ENCODE peak calls at places on chromosome 5, in six cellular contexts. E is IMR-90, U is neuronal stem cell, I is H9, V is H1, H is mesenchymal stem cell. S is an unnamed sample.

GRCh38 chr5:100863736-100864135 is 39.3 kb downstream of the ST8SIA4 start:
- DNase-seq in H (no peak), V (no peak), U (no peak), E (no peak), I (no peak), S (no peak)

GRCh38 chr5:148653840-148654781 is at the start of gene HTR4:
- DNase-seq in V (peak; percentile 54), I (peak; percentile 46), H (no peak), E (no peak), U (no peak), S (no peak)

GRCh38 chr5:7244977-7245376 is 151.0 kb upstream of the ADCY2 start:
- DNase-seq in V (no peak), H (no peak), U (no peak), E (no peak), I (no peak), S (no peak)

GRCh38 chr5:71830626-71831539 is 111.8 kb downstream of the CARTPT start:
- DNase-seq in H (peak; percentile 89), U (no peak), E (peak; percentile 83), V (no peak), I (no peak), S (no peak)

GRCh38 chr5:41537581-41537980 is 27.2 kb upstream of the PLCXD3 start:
- DNase-seq in U (no peak), E (no peak), V (no peak), H (no peak), I (no peak), S (no peak)

GRCh38 chr5:124685404-124685930 is 61.0 kb downstream of the ZNF608 start:
- DNase-seq in V (no peak), E (no peak), U (no peak), H (no peak), I (no peak), S (peak; percentile 40)

GRCh38 chr5:146644811-146645210 is 128.8 kb upstream of the GPR151 start:
- DNase-seq in V (no peak), E (no peak), H (no peak), I (no peak), U (no peak), S (no peak)

GRCh38 chr5:41270423-41271251 is 57.3 kb upstream of the C6 start:
- DNase-seq in H (peak; percentile 36), V (no peak), U (peak; percentile 40), E (peak; percentile 76), I (no peak), S (peak; percentile 62)

GRCh38 chr5:6576861-6577501 is 55.9 kb downstream of the NSUN2 start:
- DNase-seq in V (no peak), H (peak; percentile 36), I (peak; percentile 51), E (peak; percentile 52), U (no peak), S (peak; percentile 69)

GRCh38 chr5:68848086-68848485 is 245.7 kb upstream of the SLC30A5 start:
- DNase-seq in I (no peak), E (no peak), U (no peak), V (no peak), H (no peak), S (no peak)

GRCh38 chr5:1050449-1051365 is 42.1 kb downstream of the NKD2 start:
- DNase-seq in V (no peak), H (no peak), U (no peak), I (no peak), E (no peak), S (no peak)

GRCh38 chr5:169181785-169182184 is 119.2 kb downstream of the SLIT3 start:
- DNase-seq in U (no peak), H (no peak), E (no peak), V (no peak), I (no peak), S (no peak)

GRCh38 chr5:54732108-54732507 is 214.5 kb downstream of the SNX18 start:
- DNase-seq in V (no peak), U (no peak), E (no peak), H (no peak), I (no peak), S (no peak)

GRCh38 chr5:40572947-40573346 is 106.8 kb upstream of the PTGER4 start:
- DNase-seq in U (no peak), H (no peak), V (no peak), E (peak; percentile 88), I (no peak), S (no peak)

GRCh38 chr5:122169350-122170103 is 40.2 kb downstream of the ZNF474 start:
- DNase-seq in E (no peak), H (no peak), V (no peak), I (no peak), U (no peak), S (no peak)

GRCh38 chr5:29161399-29161798 is 2032.1 kb upstream of the CDH6 start:
- DNase-seq in U (no peak), H (no peak), V (no peak), E (no peak), I (no peak), S (no peak)

GRCh38 chr5:78530342-78531096 is 118.1 kb downstream of the LHFPL2 start:
- DNase-seq in H (peak; percentile 92), V (no peak), E (peak; percentile 99), I (no peak), U (no peak), S (no peak)

GRCh38 chr5:57488308-57488955 is 5.8 kb upstream of the ACTBL2 start:
- DNase-seq in U (no peak), V (no peak), E (peak; percentile 86), H (peak; percentile 83), I (no peak), S (peak; percentile 16)

GRCh38 chr5:55711531-55712022 is 547 bp downstream of the SLC38A9 start:
- DNase-seq in V (no peak), E (no peak), U (no peak), H (no peak), I (no peak), S (no peak)

GRCh38 chr5:149397530-149397929 is 18.4 kb upstream of the IL17B start:
- DNase-seq in E (peak; percentile 97), H (peak; percentile 99), I (no peak), U (no peak), V (no peak), S (no peak)

GRCh38 chr5:110590187-110590586 is 136.3 kb downstream of the TMEM232 start:
- DNase-seq in E (peak; percentile 10), V (no peak), H (peak; percentile 46), I (no peak), U (no peak), S (peak; percentile 58)

GRCh38 chr5:150575745-150576448 is 64.6 kb upstream of the SYNPO start:
- DNase-seq in U (no peak), V (no peak), I (no peak), E (no peak), H (no peak), S (no peak)

GRCh38 chr5:6791031-6791577 is 77.9 kb downstream of the TENT4A start:
- DNase-seq in E (no peak), I (no peak), H (no peak), U (no peak), V (no peak), S (no peak)

GRCh38 chr5:89342106-89342876 is 459.3 kb upstream of the MEF2C start:
- DNase-seq in U (no peak), V (no peak), I (no peak), H (peak; percentile 88), E (peak; percentile 86), S (no peak)

GRCh38 chr5:103993028-103993427 is 430.4 kb upstream of the NUDT12 start:
- DNase-seq in V (no peak), U (no peak), H (no peak), E (no peak), I (no peak), S (no peak)

GRCh38 chr5:80953587-80953986 is 6.6 kb upstream of the RASGRF2 start:
- DNase-seq in H (no peak), I (no peak), E (no peak), U (no peak), V (no peak), S (no peak)

GRCh38 chr5:97968346-97968745 is 785.3 kb upstream of the RIOK2 start:
- DNase-seq in V (no peak), H (no peak), E (peak; percentile 22), U (no peak), I (no peak), S (no peak)

GRCh38 chr5:120345947-120346346 is 118.2 kb upstream of the PRR16 start:
- DNase-seq in H (no peak), U (no peak), I (no peak), V (no peak), E (no peak), S (no peak)

GRCh38 chr5:1745806-1746370 is 53.7 kb downstream of the MRPL36 start:
- DNase-seq in V (peak; percentile 33), H (no peak), U (no peak), E (no peak), I (peak; percentile 14), S (no peak)

GRCh38 chr5:34656700-34657549 is 797 bp downstream of the RAI14 start:
- DNase-seq in I (no peak), V (no peak), E (no peak), H (no peak), U (no peak), S (no peak)
- H2BK5ac ChIP-seq in I (no peak overlapping the region), V (peak overlapping the region; percentile 88), E (peak overlapping the region; percentile 98), H (peak overlapping the region; percentile 98), U (peak overlapping the region; percentile 90), S (peak overlapping the region; percentile 64)

GRCh38 chr5:8366296-8366695 is 497.3 kb downstream of the MTRR start:
- DNase-seq in I (no peak), H (no peak), E (no peak), V (no peak), U (no peak), S (no peak)
- H2BK5ac ChIP-seq in I (no peak overlapping the region), H (no peak overlapping the region), E (no peak overlapping the region), V (no peak overlapping the region), U (no peak overlapping the region), S (no peak overlapping the region)

DNA sequence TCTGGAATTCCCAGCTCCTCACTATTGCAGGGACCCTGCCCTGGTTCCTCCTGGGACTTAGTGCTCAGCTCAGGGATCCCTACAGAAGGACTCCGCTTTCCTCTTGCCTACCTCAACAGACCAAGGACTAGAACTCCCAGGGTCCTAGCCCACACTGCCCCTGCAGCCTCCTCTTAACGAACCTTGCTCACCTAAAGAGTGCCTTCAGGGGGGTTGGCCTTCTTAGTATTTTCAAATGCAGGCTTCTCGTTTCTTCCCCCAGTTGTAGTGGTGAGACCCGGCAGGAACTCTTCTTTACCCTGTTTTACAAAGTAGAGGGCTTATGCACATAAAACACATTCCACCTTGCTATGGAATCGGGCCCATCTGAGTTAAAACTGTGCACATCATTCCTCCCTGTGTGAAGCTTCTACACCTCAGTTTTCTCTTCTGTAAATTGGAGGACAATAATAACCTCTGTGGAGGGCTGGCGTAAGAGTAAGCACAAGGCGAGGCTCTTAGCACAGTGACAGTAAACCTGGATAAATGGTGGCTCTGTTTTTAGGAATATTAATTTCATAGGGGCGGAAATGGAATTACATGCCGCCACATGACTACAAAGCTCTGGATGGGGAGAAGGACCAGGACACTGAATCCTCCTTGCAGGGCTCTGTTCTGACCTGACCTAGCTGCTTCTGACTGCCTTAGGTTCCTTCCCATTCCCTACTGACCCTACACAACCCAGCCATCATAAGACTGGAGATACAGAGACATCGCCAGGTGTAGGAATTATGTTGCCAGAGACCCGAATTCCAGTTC is 3.8 kb upstream of the HAND1 start:
- DNase-seq in H (no peak), U (no peak), E (no peak), I (no peak), V (no peak), S (no peak)
- H2BK5ac ChIP-seq in H (no peak overlapping the region), U (no peak overlapping the region), E (no peak overlapping the region), I (no peak overlapping the region), V (no peak overlapping the region), S (no peak overlapping the region)

DNA sequence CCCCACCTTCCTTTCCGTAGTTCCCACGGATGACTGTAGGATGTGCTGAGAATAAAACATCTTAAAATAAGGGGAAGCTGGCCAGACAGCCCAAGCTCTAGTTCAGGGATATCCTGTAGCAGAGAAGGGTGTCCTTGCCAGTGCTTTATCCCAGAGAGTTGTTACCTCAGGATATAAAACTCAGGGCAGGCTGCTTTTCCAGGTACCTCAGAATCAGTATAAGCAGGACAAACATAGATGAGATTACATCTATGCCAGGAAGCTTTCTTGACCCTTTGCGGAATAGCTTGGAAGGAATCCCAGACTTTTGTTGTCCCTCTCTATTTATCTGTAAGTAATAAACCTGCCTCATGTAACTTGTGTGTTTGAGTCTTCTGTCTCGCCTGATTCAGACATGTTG is 565.7 kb downstream of the PRDM9 start:
- DNase-seq in V (no peak), E (no peak), U (no peak), H (no peak), I (no peak), S (peak; percentile 10)
- H2BK5ac ChIP-seq in V (no peak overlapping the region), E (no peak overlapping the region), U (no peak overlapping the region), H (no peak overlapping the region), I (no peak overlapping the region), S (no peak overlapping the region)

S was measured in mesendoderm.